ENCODE peak calls at places on chromosomes 7 and 10, in ten cellular contexts. R is left lung, Y is esophagus squamous epithelium, C is tibial artery, H is Panc1, E is lung, M is upper lobe of right lung, D is bronchial epithelial cell, T is fibroblast of pulmonary artery, P is right atrium auricular region. B is an unnamed sample.

GRCh38 chr7:94444808-94445207 is 50.1 kb downstream of the COL1A2 start:
- DNase-seq in T (no peak), H (no peak), P (no peak), R (no peak), Y (no peak), C (no peak), M (no peak), E (no peak), D (no peak), B (no peak)

GRCh38 chr10:44951827-44952226 is 7.8 kb upstream of the RASSF4 start:
- DNase-seq in C (peak), H (no peak), E (no peak), M (no peak), T (no peak), Y (no peak), R (no peak), D (no peak), P (peak), B (no peak)

GRCh38 chr7:148790850-148791249 is 92.1 kb downstream of the CUL1 start:
- DNase-seq in D (no peak), Y (no peak), P (no peak), E (no peak), R (no peak), C (no peak), H (no peak), M (no peak), T (no peak), B (no peak)

GRCh38 chr7:77958436-77958835 is 159.9 kb downstream of the PHTF2 start:
- DNase-seq in Y (no peak), P (no peak), D (no peak), T (no peak), H (no peak), E (no peak), M (no peak), C (no peak), R (no peak), B (no peak)

GRCh38 chr7:18610331-18610948 is 114.9 kb downstream of the HDAC9 start:
- DNase-seq in C (no peak), D (peak), E (no peak), H (peak), M (no peak), P (no peak), Y (no peak), T (peak), R (no peak), B (peak)

GRCh38 chr7:134088199-134088598 is 38.9 kb upstream of the LRGUK start:
- DNase-seq in E (no peak), P (no peak), Y (no peak), M (no peak), H (no peak), R (no peak), C (no peak), D (no peak), T (no peak), B (no peak)

GRCh38 chr10:119006451-119007210 is 22.9 kb upstream of the NANOS1 start:
- DNase-seq in C (peak), D (peak), M (peak), R (peak), P (peak), Y (no peak), E (peak), H (peak), T (peak), B (peak)

GRCh38 chr10:61066661-61067353 is 122.8 kb upstream of the RHOBTB1 start:
- DNase-seq in Y (no peak), R (no peak), M (no peak), T (no peak), E (no peak), H (no peak), C (no peak), P (no peak), D (no peak), B (no peak)

GRCh38 chr7:116169060-116169459 is 41.3 kb upstream of the TES start:
- DNase-seq in Y (no peak), E (no peak), D (no peak), H (no peak), C (no peak), P (no peak), T (peak), R (no peak), M (no peak), B (peak)

GRCh38 chr10:86244296-86244695 is 122.3 kb downstream of the GRID1 start:
- DNase-seq in C (no peak), T (no peak), P (no peak), D (no peak), E (no peak), H (no peak), Y (no peak), M (no peak), R (no peak), B (no peak)

GRCh38 chr10:36675458-36675880 is 449.9 kb upstream of the ANKRD30A start:
- DNase-seq in R (no peak), M (no peak), T (peak), Y (no peak), E (no peak), C (no peak), D (peak), P (no peak), H (no peak), B (peak)

GRCh38 chr10:84063440-84063839 is 75.9 kb upstream of the GHITM start:
- DNase-seq in H (no peak), D (no peak), Y (no peak), R (no peak), C (no peak), E (no peak), M (no peak), P (no peak), T (no peak), B (no peak)

GRCh38 chr10:84066202-84066601 is 73.1 kb upstream of the GHITM start:
- DNase-seq in E (no peak), Y (no peak), H (no peak), C (no peak), M (no peak), R (no peak), T (no peak), D (no peak), P (no peak), B (no peak)

DNA sequence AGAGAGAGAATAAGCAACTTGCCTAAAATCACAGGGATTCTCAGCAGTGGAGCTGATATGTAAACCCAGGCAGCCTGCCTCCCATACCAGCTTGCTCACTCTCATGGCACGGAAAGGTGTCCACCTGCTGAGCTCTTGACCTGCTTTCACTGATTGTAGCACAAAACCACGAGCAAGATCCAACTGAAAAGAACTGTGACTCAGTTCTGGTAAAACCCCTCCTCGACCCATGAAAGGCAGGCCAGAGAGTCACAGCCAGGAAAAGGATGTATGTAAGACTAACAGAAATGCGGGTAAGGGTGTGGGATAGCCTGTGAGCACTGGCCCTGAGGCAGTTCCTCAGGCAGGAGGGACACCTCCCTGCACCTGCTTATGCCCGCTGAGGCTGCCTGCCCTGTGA is 73.5 kb upstream of the GHITM start:
- DNase-seq in T (no peak), D (no peak), P (no peak), Y (no peak), R (no peak), C (no peak), M (no peak), E (no peak), H (no peak), B (no peak)
- TF ChIP-seq CTCF in T (no peak), D (no peak), P (no peak), Y (no peak), R (no peak), C (no peak), M (no peak), E (no peak), H (no peak), B (no peak)

GRCh38 chr7:83739527-83739926 is 90.6 kb upstream of the SEMA3E start:
- DNase-seq in P (no peak), D (no peak), Y (no peak), R (no peak), C (no peak), E (no peak), T (no peak), H (no peak), M (no peak), B (no peak)

GRCh38 chr7:83738436-83738835 is 89.5 kb upstream of the SEMA3E start:
- DNase-seq in Y (no peak), M (no peak), T (no peak), E (no peak), P (no peak), D (no peak), C (no peak), R (no peak), H (no peak), B (no peak)
- H3K4me3 ChIP-seq in Y (no peak), M (no peak), T (no peak), E (no peak), P (no peak), D (no peak), C (no peak), R (no peak), H (no peak), B (no peak)

GRCh38 chr10:132360766-132361447 is 28.9 kb downstream of the LRRC27 start:
- DNase-seq in C (peak), H (no peak), M (peak), E (no peak), P (no peak), Y (no peak), D (no peak), R (no peak), T (no peak), B (no peak)
- TF ChIP-seq CTCF in C (peak), H (peak), M (peak), E (peak), P (peak), Y (no peak), D (peak), R (peak), T (peak), B (peak)

GRCh38 chr10:89837173-89838001 is 136.0 kb downstream of the KIF20B start:
- DNase-seq in M (peak), P (no peak), Y (no peak), C (no peak), H (no peak), R (peak), E (peak), D (peak), T (peak), B (peak)

GRCh38 chr10:89838002-89838615 is 136.7 kb downstream of the KIF20B start:
- DNase-seq in M (no peak), E (no peak), C (no peak), R (no peak), D (no peak), T (no peak), Y (no peak), H (no peak), P (no peak), B (no peak)

GRCh38 chr10:89836840-89837172 is 135.4 kb downstream of the KIF20B start:
- DNase-seq in E (no peak), Y (no peak), M (no peak), D (no peak), T (no peak), R (no peak), C (no peak), H (no peak), P (no peak), B (no peak)
- H3K4me3 ChIP-seq in E (peak), Y (peak), M (peak), D (peak), T (peak), R (peak), C (peak), H (peak), P (peak), B (peak)

B was measured in cardiac fibroblast.